ENCODE peak calls at places on chromosomes 3 and 15, in seven cellular contexts. J is cardiac fibroblast, X is fibroblast of pulmonary artery, L is left ventricle myocardium inferior, U is body of pancreas, S is fibroblast of mammary gland, E is AG04449. B is an unnamed sample.

GRCh38 chr15:52559583-52559982 is 9.2 kb downstream of the ARPP19 start:
- DNase-seq in U (no peak), J (peak), L (no peak), S (peak), X (peak), E (no peak), B (no peak)

GRCh38 chr3:51371943-51372557 is 13.0 kb upstream of the MANF start:
- DNase-seq in E (peak), X (peak), U (peak), J (peak), L (no peak), S (peak), B (peak)

GRCh38 chr3:45921158-45922038 is 21.9 kb upstream of the CXCR6 start:
- DNase-seq in J (no peak), S (no peak), X (no peak), E (no peak), U (no peak), L (no peak), B (no peak)

GRCh38 chr15:52529289-52529929 is 729 bp upstream of the MYO5A start:
- DNase-seq in E (no peak), S (no peak), X (no peak), L (no peak), U (peak), J (no peak), B (no peak)

GRCh38 chr15:96947296-96947695 is 616.8 kb downstream of the NR2F2 start:
- DNase-seq in S (no peak), L (no peak), E (no peak), U (no peak), J (no peak), X (no peak), B (no peak)

GRCh38 chr3:179558742-179559364 is 3.9 kb upstream of the ACTL6A start:
- DNase-seq in U (peak), E (peak), S (peak), L (peak), J (peak), X (peak), B (peak)

GRCh38 chr3:52277071-52277964 is 1.1 kb downstream of the WDR82 start:
- DNase-seq in L (peak), X (peak), S (peak), U (peak), E (no peak), J (peak), B (peak)

GRCh38 chr3:190032924-190033323 is 87.8 kb downstream of the P3H2 start:
- DNase-seq in J (no peak), S (no peak), E (no peak), X (no peak), L (no peak), U (no peak), B (no peak)

GRCh38 chr3:31039145-31039544 is 144.7 kb upstream of the GADL1 start:
- DNase-seq in X (no peak), L (no peak), E (no peak), J (no peak), U (no peak), S (no peak), B (no peak)

GRCh38 chr15:86201313-86202008 is 121.8 kb downstream of the AGBL1 start:
- DNase-seq in S (no peak), X (no peak), L (no peak), U (no peak), E (no peak), J (no peak), B (no peak)

GRCh38 chr3:13559751-13560540 is 11.0 kb downstream of the FBLN2 start:
- DNase-seq in U (no peak), J (no peak), E (no peak), L (peak), X (peak), S (no peak), B (no peak)

GRCh38 chr3:153783106-153783505 is 338.1 kb upstream of the ARHGEF26 start:
- DNase-seq in J (peak), U (no peak), S (peak), L (no peak), E (no peak), X (peak), B (no peak)

GRCh38 chr3:53500165-53500777 is 5.9 kb downstream of the CACNA1D start:
- DNase-seq in X (no peak), J (no peak), L (no peak), S (no peak), E (no peak), U (no peak), B (no peak)

GRCh38 chr3:53502737-53503136 is 8.3 kb downstream of the CACNA1D start:
- DNase-seq in X (no peak), J (no peak), L (no peak), E (no peak), U (no peak), S (no peak), B (no peak)

GRCh38 chr3:53503185-53503584 is 8.8 kb downstream of the CACNA1D start:
- DNase-seq in J (no peak), S (no peak), E (no peak), U (no peak), X (no peak), L (no peak), B (no peak)

GRCh38 chr3:53498993-53499641 is 4.7 kb downstream of the CACNA1D start:
- DNase-seq in U (no peak), S (no peak), L (no peak), J (no peak), E (no peak), X (no peak), B (no peak)

DNA sequence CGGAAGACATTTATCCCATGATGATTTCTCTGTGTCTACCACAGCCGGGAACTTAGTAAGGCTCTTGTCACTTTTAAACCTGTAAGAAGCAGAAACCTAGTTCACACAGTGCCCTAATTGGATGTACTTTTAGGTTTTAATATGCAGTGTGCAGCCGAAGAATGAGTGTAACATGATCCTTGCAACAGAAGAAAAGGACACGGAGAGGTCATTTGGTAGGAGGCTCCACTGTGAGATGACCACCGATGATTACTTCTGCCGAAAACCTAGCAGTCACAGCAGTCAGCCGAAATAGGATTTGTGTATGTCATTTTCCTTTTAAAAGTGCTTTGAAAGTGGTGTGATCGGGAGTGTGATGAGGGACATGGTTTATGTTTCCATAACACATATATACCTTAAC is 6.8 kb downstream of the CACNA1D start:
- DNase-seq in L (no peak), U (no peak), X (no peak), E (no peak), S (no peak), J (no peak), B (no peak)
- TF ChIP-seq CTCF in L (no peak), U (no peak), X (no peak), E (no peak), S (no peak), J (no peak), B (no peak)

DNA sequence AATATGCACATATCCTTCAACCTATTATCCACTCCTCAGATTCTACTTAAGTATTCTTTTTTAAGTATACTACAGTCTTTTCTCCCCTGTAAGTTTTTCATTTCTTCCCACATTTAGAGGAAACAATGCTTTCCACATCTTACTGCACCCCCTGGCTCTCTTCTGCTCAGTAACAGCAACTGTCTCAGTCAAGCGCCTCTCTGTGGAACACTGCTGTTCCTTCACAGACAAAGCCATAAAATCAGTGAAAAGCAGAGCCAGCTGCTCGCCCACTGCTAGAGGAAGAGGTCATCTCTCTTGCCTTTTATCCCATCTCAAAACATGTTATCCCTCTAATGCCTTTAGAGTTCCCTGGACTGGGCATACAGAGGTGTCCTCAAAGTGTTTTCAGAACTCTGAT is 24.8 kb downstream of the SERP1 start:
- DNase-seq in X (no peak), S (peak), J (no peak), U (no peak), E (no peak), L (no peak), B (no peak)
- TF ChIP-seq CTCF in X (no peak), S (peak), J (no peak), U (no peak), E (no peak), L (no peak), B (no peak)

GRCh38 chr3:157914882-157915281 is 191.3 kb downstream of the SHOX2 start:
- DNase-seq in S (peak), E (no peak), J (peak), U (no peak), X (no peak), L (no peak), B (peak)
- TF ChIP-seq CTCF in S (no peak), E (no peak), J (no peak), U (no peak), X (no peak), L (no peak), B (no peak)

DNA sequence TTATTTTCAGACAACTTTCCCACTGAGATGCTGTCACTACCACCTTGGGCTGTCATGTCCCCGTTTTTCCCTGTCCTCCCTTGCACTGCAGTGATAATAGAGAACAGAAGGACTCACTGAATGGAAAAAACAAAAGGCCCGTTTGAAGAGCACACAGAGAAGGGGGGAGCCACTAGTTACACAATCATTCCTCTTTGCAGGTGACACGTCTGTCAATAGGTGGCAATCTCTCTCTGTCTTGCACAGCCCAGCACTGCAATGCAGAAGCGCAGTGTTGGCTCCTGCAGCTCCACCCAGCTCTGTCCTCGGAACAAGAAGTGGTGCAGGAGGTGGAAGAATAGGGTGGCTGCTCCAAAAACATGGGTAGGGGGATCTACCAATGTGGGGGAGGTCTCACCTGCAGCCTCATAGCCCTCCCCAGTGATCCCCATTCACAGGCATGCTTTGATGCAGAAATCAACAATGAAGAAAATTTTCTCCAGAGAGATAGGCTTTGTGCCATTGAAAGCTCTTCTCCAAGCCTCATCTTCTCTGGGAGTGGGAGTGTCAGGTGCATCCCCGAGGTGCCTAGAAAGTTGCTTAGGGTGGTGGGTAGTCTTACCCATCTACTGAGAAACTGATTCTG is 31.8 kb downstream of the FSTL1 start:
- DNase-seq in S (peak), L (peak), X (peak), E (no peak), J (peak), U (peak), B (peak)
- TF ChIP-seq CTCF in S (no peak), L (peak), X (peak), E (peak), J (peak), U (peak), B (peak)

DNA sequence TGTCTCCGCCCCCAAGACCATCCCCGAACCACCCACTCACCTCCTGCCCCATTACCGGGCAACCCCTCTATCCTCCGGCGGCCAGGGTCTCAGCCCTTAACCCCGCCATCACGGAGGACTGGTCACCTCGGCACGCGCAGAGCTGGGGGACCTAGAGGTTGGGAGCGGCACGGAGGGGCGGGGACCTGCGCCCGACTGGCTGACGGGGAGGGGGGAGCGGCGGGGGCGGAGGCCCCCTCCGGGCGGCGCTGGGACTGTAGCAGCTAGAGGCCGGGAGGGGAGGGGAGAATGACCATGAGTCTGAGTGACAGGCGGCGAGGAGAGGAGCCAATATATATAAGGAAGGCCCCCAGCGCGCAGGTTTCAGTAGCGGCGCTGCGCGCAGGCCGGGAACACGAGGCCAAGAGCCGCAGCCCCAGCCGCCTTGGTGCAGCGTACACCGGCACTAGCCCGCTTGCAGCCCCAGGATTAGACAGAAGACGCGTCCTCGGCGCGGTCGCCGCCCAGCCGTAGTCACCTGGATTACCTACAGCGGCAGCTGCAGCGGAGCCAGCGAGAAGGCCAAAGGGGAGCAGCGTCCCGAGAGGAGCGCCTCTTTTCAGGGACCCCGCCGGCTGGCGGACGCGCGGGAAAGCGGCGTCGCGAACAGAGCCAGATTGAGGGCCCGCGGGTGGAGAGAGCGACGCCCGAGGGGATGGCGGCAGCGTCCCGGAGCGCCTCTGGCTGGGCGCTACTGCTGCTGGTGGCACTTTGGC is at the start of gene DLL4:
- DNase-seq in S (peak), J (peak), L (peak), E (no peak), X (no peak), U (peak), B (peak)
- TF ChIP-seq CTCF in S (no peak), J (no peak), L (peak), E (no peak), X (no peak), U (no peak), B (no peak)

GRCh38 chr15:31302778-31303433 is 23.7 kb upstream of the KLF13 start:
- DNase-seq in J (no peak), E (no peak), L (no peak), X (no peak), S (no peak), U (no peak), B (no peak)

GRCh38 chr15:31300981-31301686 is 25.5 kb upstream of the KLF13 start:
- DNase-seq in E (no peak), X (no peak), L (no peak), S (no peak), J (no peak), U (no peak), B (no peak)

GRCh38 chr15:31302029-31302657 is 24.5 kb upstream of the KLF13 start:
- DNase-seq in L (no peak), X (no peak), S (no peak), E (no peak), U (no peak), J (no peak), B (no peak)

GRCh38 chr15:31300208-31300661 is 26.4 kb upstream of the KLF13 start:
- DNase-seq in J (no peak), U (peak), S (no peak), L (no peak), E (no peak), X (no peak), B (no peak)

DNA sequence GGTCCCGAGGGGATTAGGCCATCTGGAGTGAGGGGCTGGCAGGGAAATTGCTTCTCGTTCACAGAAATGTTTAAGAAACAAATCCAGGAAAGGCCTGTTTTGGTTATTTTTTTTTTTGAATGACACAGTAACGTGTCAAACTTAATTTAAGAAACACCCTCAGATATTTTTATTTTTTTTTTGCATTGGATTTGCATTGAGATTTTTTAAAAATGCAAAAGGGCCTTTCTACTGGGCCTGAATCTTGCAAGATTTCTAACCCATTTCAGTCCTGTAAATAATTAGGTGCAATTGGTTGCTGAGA is 25.0 kb upstream of the KLF13 start:
- DNase-seq in L (no peak), U (no peak), J (no peak), S (no peak), X (no peak), E (no peak), B (no peak)
- TF ChIP-seq CTCF in L (no peak), U (no peak), J (no peak), S (no peak), X (no peak), E (no peak), B (no peak)

DNA sequence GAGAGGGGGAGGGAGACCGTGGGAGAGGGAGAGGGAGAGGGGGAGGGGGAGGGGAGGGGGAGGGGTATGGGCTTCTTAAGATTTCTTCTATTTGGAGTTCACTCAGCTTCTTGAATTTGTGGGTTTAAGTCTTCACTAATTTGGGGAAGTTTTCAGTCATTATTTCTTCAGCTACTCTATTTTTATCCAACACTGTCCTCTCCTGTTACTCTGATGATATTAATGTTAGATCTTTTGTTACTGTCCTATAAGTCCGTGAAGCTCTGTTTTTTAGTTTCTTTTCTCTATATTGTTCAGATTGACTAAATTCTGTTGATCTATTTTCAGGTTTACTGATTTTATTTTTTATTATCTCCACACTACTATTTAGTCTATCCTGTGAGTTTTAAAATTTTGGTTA is 351.5 kb upstream of the TPM1 start:
- DNase-seq in L (no peak), E (no peak), X (peak), J (no peak), S (peak), U (no peak), B (no peak)
- TF ChIP-seq CTCF in L (peak), E (no peak), X (no peak), J (no peak), S (peak), U (no peak), B (no peak)

GRCh38 chr3:42831321-42831713 is 22.1 kb downstream of the ACKR2 start:
- DNase-seq in L (peak), U (peak), E (no peak), X (peak), S (peak), J (peak), B (peak)

GRCh38 chr3:42829628-42830436 is 20.6 kb downstream of the ACKR2 start:
- DNase-seq in E (no peak), U (no peak), S (no peak), X (no peak), J (no peak), L (no peak), B (no peak)

GRCh38 chr3:42829083-42829627 is 19.9 kb downstream of the ACKR2 start:
- DNase-seq in S (no peak), J (no peak), L (no peak), X (no peak), E (no peak), U (no peak), B (peak)

GRCh38 chr3:42827654-42828053 is 18.4 kb downstream of the ACKR2 start:
- DNase-seq in S (peak), E (no peak), L (no peak), J (no peak), X (no peak), U (no peak), B (no peak)

GRCh38 chr3:42830437-42831320 is 21.4 kb downstream of the ACKR2 start:
- DNase-seq in U (no peak), X (peak), L (no peak), E (no peak), J (peak), S (peak), B (peak)
- TF ChIP-seq CTCF in U (peak), X (peak), L (peak), E (peak), J (peak), S (peak), B (peak)

DNA sequence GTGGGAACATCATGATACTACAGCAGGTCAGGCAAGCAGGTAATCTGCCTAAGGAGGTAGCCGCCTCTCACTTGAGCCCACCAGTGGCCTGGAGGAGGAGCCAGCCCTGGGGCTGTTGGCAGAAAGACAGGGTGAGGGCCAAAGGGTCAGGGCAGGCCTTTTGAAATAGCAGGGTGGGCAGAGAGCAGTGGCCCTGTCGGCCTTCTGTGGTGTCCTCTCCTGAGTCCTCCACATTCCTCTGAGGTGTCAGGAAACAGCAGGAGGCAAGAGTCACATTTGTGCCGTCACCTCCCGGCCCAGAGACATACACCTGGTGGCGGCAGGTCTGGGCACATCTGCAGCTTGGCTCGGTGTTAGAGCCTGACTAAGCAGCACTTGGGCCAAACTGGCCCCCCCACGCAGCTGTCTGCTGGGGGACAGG is 3.9 kb upstream of the BNC1 start:
- DNase-seq in L (no peak), S (no peak), X (no peak), E (no peak), J (no peak), U (no peak), B (peak)
- TF ChIP-seq CTCF in L (no peak), S (no peak), X (no peak), E (no peak), J (no peak), U (no peak), B (no peak)

B was measured in MCF 10A.